ENCODE peak calls at places on chromosomes 11 and 22, in seven cellular contexts. M, C, Q, J, L, N and K are unnamed samples.

GRCh38 chr11:36452231-36452630 is 57.8 kb downstream of the TRAF6 start:
- DNase-seq in C (no peak), J (peak; percentile 59), M (no peak), N (no peak), Q (no peak), L (no peak), K (no peak)

GRCh38 chr11:114116800-114117199 is 57.3 kb downstream of the ZBTB16 start:
- DNase-seq in N (no peak), Q (no peak), M (no peak), C (no peak), J (no peak), L (no peak), K (no peak)

GRCh38 chr22:49398646-49399045 is 429.0 kb downstream of the BRD1 start:
- DNase-seq in C (no peak), L (no peak), M (no peak), J (no peak), Q (no peak), N (no peak), K (no peak)

GRCh38 chr22:45237065-45237990 is 3.4 kb downstream of the KIAA0930 start:
- DNase-seq in M (no peak), J (no peak), Q (no peak), L (no peak), C (no peak), N (no peak), K (no peak)

GRCh38 chr11:66183581-66184048 is 84.8 kb upstream of the RAB1B start:
- DNase-seq in J (no peak), L (peak; percentile 33), N (no peak), Q (peak; percentile 17), C (no peak), M (no peak), K (no peak)

GRCh38 chr11:120694706-120695105 is 183.2 kb downstream of the GRIK4 start:
- DNase-seq in L (no peak), C (no peak), Q (no peak), M (no peak), N (no peak), J (no peak), K (no peak)

GRCh38 chr11:76836613-76837291 is 24.0 kb upstream of the ACER3 start:
- DNase-seq in L (no peak), C (no peak), M (no peak), N (no peak), Q (no peak), J (no peak), K (peak; percentile 40)

GRCh38 chr11:2483426-2483825 is 38.6 kb downstream of the KCNQ1 start:
- DNase-seq in N (no peak), M (no peak), C (no peak), J (no peak), L (no peak), Q (no peak), K (no peak)